ENCODE peak calls at places on chromosomes 2 and 18, in four cellular contexts. N is testis, J is ovary, Q is H1. G is an unnamed sample.

GRCh38 chr2:64019083-64019974 is at the start of gene VPS54:
- DNase-seq in J (peak; percentile 85), Q (no peak), N (peak; percentile 64), G (peak; percentile 26)

GRCh38 chr2:222468338-222468737 is 44.0 kb downstream of the SGPP2 start:
- DNase-seq in N (peak; percentile 91), Q (no peak), J (peak; percentile 67), G (no peak)

GRCh38 chr2:124970065-124970464 is 945.0 kb downstream of the CNTNAP5 start:
- DNase-seq in Q (no peak), J (no peak), N (no peak), G (no peak)

GRCh38 chr2:26477911-26478253 is at the start of gene OTOF:
- DNase-seq in Q (no peak), N (peak; percentile 55), J (peak; percentile 71), G (peak; percentile 19)

GRCh38 chr2:148887349-148888002 is 12.4 kb downstream of the KIF5C start:
- DNase-seq in Q (no peak), J (no peak), N (no peak), G (no peak)

GRCh38 chr2:154495455-154495868 is 203.0 kb upstream of the KCNJ3 start:
- DNase-seq in J (no peak), N (no peak), Q (no peak), G (no peak)

GRCh38 chr2:1728821-1729220 is 15.5 kb downstream of the PXDN start:
- DNase-seq in N (no peak), Q (no peak), J (no peak), G (no peak)

GRCh38 chr2:234178309-234179030 is 128.0 kb downstream of the SPP2 start:
- DNase-seq in J (no peak), N (peak; percentile 26), Q (no peak), G (no peak)

GRCh38 chr2:215784371-215784783 is 229.0 kb downstream of the MREG start:
- DNase-seq in Q (no peak), N (no peak), J (no peak), G (no peak)

GRCh38 chr2:239003933-239004636 is 156.2 kb downstream of the TWIST2 start:
- DNase-seq in Q (no peak), N (no peak), J (no peak), G (peak; percentile 9)

GRCh38 chr2:71727562-71727961 is 274.2 kb downstream of the DYSF start:
- DNase-seq in N (no peak), Q (no peak), J (no peak), G (no peak)

GRCh38 chr2:215293879-215294278 is 18.0 kb upstream of the ATIC start:
- DNase-seq in J (no peak), N (no peak), Q (no peak), G (no peak)

GRCh38 chr18:77069931-77070330 is 62.7 kb downstream of the MBP start:
- DNase-seq in N (no peak), J (no peak), Q (no peak), G (no peak)

GRCh38 chr2:155696561-155696960 is 636.0 kb downstream of the NR4A2 start:
- DNase-seq in Q (no peak), J (no peak), N (no peak), G (no peak)

GRCh38 chr2:231886071-231886681 is 40.0 kb downstream of the NPPC start:
- DNase-seq in J (no peak), Q (no peak), N (no peak), G (no peak)

GRCh38 chr2:239727182-239727775 is 297.9 kb downstream of the NDUFA10 start:
- DNase-seq in Q (no peak), N (no peak), J (peak; percentile 7), G (no peak)

GRCh38 chr2:233221378-233222063 is 30.0 kb upstream of the ATG16L1 start:
- DNase-seq in N (no peak), Q (no peak), J (no peak), G (no peak)

GRCh38 chr2:174325932-174326879 is 8.5 kb upstream of the SP9 start:
- DNase-seq in Q (no peak), J (peak; percentile 41), N (no peak), G (no peak)

GRCh38 chr2:216195565-216195978 is 86.4 kb downstream of the XRCC5 start:
- DNase-seq in N (no peak), Q (no peak), J (no peak), G (no peak)

GRCh38 chr18:23281626-23282436 is 146.5 kb downstream of the CABLES1 start:
- DNase-seq in Q (no peak), N (no peak), J (no peak), G (no peak)

GRCh38 chr2:39436592-39437521 is at the start of gene MAP4K3:
- DNase-seq in N (peak; percentile 94), J (peak; percentile 94), Q (peak; percentile 87), G (peak; percentile 85)

GRCh38 chr2:39435974-39436591 is 1.0 kb downstream of the MAP4K3 start:
- DNase-seq in Q (no peak), J (no peak), N (peak; percentile 63), G (no peak)

GRCh38 chr2:39435254-39435653 is 1.8 kb downstream of the MAP4K3 start:
- DNase-seq in J (no peak), Q (no peak), N (peak; percentile 51), G (no peak)

GRCh38 chr2:39434233-39434897 is 2.7 kb downstream of the MAP4K3 start:
- DNase-seq in J (no peak), Q (no peak), N (no peak), G (no peak)

DNA sequence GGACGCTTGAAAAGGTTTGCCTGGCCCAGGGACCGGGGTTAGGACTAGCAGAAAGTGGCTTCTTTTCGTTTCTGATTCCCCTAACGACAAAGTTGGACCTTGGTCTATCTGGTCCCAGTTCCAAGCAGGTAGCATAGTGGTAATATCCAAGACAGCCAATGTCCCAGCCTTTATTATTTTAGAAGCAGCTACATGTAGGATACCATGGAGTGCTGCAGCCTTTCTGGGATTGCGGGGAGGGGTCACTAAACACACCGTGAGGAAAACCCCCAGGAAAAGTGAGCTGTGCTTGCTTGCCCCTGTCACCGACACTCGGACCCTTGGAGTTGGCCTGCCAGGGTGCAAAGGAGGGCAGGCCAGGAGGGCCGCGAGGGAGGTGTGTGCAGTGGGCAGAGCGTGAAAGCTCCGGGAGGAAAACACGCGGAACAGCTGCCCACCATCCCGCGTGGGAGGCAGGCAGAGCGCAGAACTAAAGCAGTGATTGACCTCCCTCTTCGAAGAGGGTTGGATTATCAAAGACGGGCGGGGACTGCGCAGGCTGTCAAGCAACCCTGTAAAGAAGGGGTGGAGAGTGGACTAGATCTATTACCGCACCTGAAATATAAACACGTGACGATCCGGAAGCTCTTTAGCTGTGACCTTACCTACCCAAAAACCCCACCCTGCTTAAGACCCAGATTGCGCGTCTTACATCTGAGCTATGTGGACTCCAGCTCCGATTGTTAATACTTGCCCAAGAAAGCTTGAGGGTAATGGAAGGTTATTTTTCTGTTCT is 624 bp upstream of the MAP4K3 start:
- DNase-seq in J (peak; percentile 63), Q (no peak), N (peak; percentile 54), G (peak; percentile 25)
- TF ChIP-seq POLR2A in J (no peak), Q (no peak), N (no peak), G (no peak)

GRCh38 chr2:4247796-4248195 is 544.4 kb downstream of the DCDC2C start:
- DNase-seq in Q (no peak), N (no peak), J (no peak), G (no peak)
- H3K4me3 ChIP-seq in Q (no peak overlapping the region), N (no peak overlapping the region), J (no peak overlapping the region), G (no peak overlapping the region)

GRCh38 chr2:230411484-230412368 is 4.3 kb upstream of the SP100 start:
- DNase-seq in J (peak; percentile 78), N (peak; percentile 48), Q (no peak), G (no peak)
- TF ChIP-seq POLR2A in J (no peak), N (no peak), Q (no peak), G (no peak)

DNA sequence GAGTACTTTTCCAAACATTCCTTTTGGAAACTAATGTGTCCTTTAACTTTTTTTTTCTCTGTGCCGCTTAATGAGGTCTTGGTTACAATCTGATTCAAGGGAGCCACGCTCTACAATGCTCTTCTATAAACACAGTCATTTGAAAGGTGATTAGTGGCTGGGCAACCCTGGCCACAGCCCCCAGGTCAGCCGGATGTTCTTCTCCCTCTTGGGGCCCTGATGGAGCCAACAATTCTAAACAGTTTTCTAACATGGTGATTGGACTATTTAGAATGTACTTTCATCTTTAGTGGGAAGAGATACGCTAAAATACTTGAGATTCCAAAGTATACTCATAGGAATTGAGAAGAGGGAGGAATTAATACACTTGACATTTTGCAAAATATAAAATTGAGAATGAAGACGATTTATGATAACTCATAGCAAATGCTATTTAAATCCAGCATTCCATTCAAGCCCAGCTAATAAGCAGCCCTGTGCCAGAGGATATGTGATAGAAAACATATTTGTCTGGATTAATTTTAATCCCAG is 83.7 kb upstream of the MBOAT2 start:
- DNase-seq in J (no peak), Q (no peak), N (no peak), G (no peak)
- H3K4me3 ChIP-seq in J (no peak overlapping the region), Q (no peak overlapping the region), N (no peak overlapping the region), G (no peak overlapping the region)

DNA sequence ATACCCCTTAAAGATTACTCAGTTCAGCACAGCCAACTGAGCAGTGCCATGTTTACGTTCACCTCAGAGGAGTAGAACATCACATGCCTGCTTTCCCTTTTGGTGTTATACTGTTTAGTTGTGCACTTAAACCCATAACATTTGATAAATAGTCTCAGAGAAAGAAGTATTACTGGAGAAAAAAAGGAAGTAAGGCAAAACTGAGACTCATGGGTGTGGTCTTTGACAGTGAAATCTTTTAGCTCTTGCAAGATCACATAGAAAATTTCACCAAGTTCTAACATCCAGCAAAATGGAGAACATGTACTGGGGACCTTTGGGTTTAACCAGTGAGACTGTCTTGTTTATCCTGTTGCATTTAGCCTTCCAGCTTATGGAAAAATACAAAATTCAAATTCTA is 5.6 kb downstream of the TANK start:
- DNase-seq in N (no peak), J (no peak), Q (no peak), G (no peak)
- TF ChIP-seq POLR2A in N (no peak), J (no peak), Q (no peak), G (no peak)

DNA sequence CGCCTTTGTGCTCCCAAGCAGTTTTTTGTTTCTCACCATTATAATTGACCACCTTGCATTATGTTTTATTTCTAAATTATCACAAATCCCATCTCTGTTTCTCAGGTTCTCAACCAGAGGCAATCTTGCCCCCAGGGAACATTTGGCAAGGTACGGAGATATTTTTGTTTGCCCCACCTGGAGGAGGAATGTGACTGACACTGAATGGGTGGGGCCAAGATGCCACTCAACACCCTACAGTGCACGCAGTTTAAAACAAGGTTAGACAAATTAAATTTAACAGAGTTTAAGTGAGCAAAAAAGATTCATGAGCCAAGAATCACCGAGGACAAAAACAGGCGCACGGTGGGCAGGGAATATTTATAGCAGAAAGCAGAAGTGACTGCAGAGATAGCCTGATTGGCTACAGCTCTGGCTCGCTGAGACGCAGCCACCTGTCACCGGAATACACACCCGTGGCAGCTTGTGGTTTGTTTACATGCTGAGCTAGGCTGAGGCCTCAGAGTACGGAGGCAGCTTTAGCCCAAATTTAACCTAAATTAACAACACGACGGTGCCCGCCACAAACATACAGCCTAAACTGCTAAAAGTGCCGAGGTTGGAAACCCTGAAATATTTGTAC is 150.0 kb upstream of the ALKAL2 start:
- DNase-seq in N (no peak), Q (no peak), J (no peak), G (no peak)
- H3K4me3 ChIP-seq in N (no peak overlapping the region), Q (no peak overlapping the region), J (no peak overlapping the region), G (no peak overlapping the region)

GRCh38 chr18:3250237-3251107 is 2.9 kb downstream of the MYL12A start:
- DNase-seq in N (no peak), J (no peak), Q (no peak), G (no peak)
- TF ChIP-seq POLR2A in N (no peak), J (no peak), Q (peak; percentile 31), G (no peak)

GRCh38 chr2:15591692-15592463 is at the start of gene DDX1:
- DNase-seq in N (peak; percentile 86), Q (peak; percentile 46), J (peak; percentile 88), G (peak; percentile 69)
- H3K4me3 ChIP-seq in N (peak within 1 kb of the TSS; percentile 79), Q (peak within 1 kb of the TSS; percentile 91), J (peak within 1 kb of the TSS; percentile 91), G (peak within 1 kb of the TSS; percentile 81)